ENCODE peak calls at places on chromosome 21, in five cellular contexts. G, X, T, E and P are unnamed samples.
A peak's percentile ranks its signal among the peaks of the same experiment; 100 is the strongest.

GRCh38 chr21:33011462-33011861 is 14.3 kb upstream of the OLIG2 start:
- DNase-seq in G (peak; percentile 89), X (no peak), T (no peak), E (no peak), P (peak; percentile 56)

GRCh38 chr21:29078884-29079765 is 5.7 kb upstream of the CCT8 start:
- DNase-seq in G (no peak), X (no peak), T (peak; percentile 52), E (no peak), P (peak; percentile 46)

GRCh38 chr21:25441835-25442234 is 165.4 kb downstream of the MRPL39 start:
- DNase-seq in G (no peak), X (no peak), T (no peak), E (no peak), P (no peak)

GRCh38 chr21:39788383-39788782 is 43.4 kb downstream of the IGSF5 start:
- DNase-seq in G (peak; percentile 56), X (no peak), T (no peak), E (peak; percentile 51), P (peak; percentile 61)

GRCh38 chr21:37458669-37459276 is 92.2 kb downstream of the DYRK1A start:
- DNase-seq in G (no peak), X (no peak), T (no peak), E (no peak), P (no peak)

GRCh38 chr21:41283211-41283818 is 33.3 kb upstream of the FAM3B start:
- DNase-seq in G (peak; percentile 73), X (peak; percentile 6), T (peak; percentile 60), E (peak; percentile 6), P (peak; percentile 93)

GRCh38 chr21:24823247-24823646 is 784.0 kb downstream of the MRPL39 start:
- DNase-seq in G (no peak), X (no peak), T (no peak), E (no peak), P (no peak)

GRCh38 chr21:26169061-26169610 is 1.4 kb downstream of the APP start:
- DNase-seq in G (peak; percentile 57), X (peak; percentile 9), T (no peak), E (peak; percentile 76), P (peak; percentile 88)

GRCh38 chr21:41250519-41250918 is 66.1 kb upstream of the FAM3B start:
- DNase-seq in G (no peak), X (no peak), T (no peak), E (no peak), P (peak; percentile 8)

GRCh38 chr21:35345954-35346353 is 296.9 kb upstream of the RUNX1 start:
- DNase-seq in G (no peak), X (no peak), T (no peak), E (no peak), P (no peak)